ENCODE peak calls at places on chromosomes 1 and 21, in seven cellular contexts. One of them, this sample, is unnamed.

GRCh38 chr1:53349369-53349705 is 21.5 kb upstream of the LRP8 start:
- DNase-seq in hepatocyte: no peak
- DNase-seq in astrocyte: no peak
- DNase-seq in HL-60: no peak
- DNase-seq in foreskin fibroblast: no peak
- DNase-seq in psoas muscle: no peak
- DNase-seq in DND-41: no peak
- DNase-seq in this sample: no peak

GRCh38 chr21:32094792-32095191 is 184.1 kb downstream of the MIS18A start:
- DNase-seq in hepatocyte: no peak
- DNase-seq in astrocyte: no peak
- DNase-seq in HL-60: no peak
- DNase-seq in foreskin fibroblast: no peak
- DNase-seq in psoas muscle: no peak
- DNase-seq in DND-41: no peak
- DNase-seq in this sample: no peak

GRCh38 chr1:163315773-163316374 is 5.9 kb upstream of the NUF2 start:
- DNase-seq in hepatocyte: peak; percentile 73
- DNase-seq in astrocyte: peak; percentile 27
- DNase-seq in HL-60: no peak
- DNase-seq in foreskin fibroblast: no peak
- DNase-seq in psoas muscle: no peak
- DNase-seq in DND-41: peak; percentile 38
- DNase-seq in this sample: no peak

GRCh38 chr1:185694081-185694480 is 40.1 kb upstream of the HMCN1 start:
- DNase-seq in hepatocyte: peak; percentile 7
- DNase-seq in astrocyte: no peak
- DNase-seq in HL-60: peak; percentile 37
- DNase-seq in foreskin fibroblast: no peak
- DNase-seq in psoas muscle: no peak
- DNase-seq in DND-41: no peak
- DNase-seq in this sample: peak; percentile 69

GRCh38 chr1:33183306-33183705 is 1.5 kb upstream of the TRIM62 start:
- DNase-seq in hepatocyte: no peak
- DNase-seq in astrocyte: no peak
- DNase-seq in HL-60: no peak
- DNase-seq in foreskin fibroblast: no peak
- DNase-seq in psoas muscle: no peak
- DNase-seq in DND-41: no peak
- DNase-seq in this sample: no peak

GRCh38 chr21:16678479-16678878 is 834.4 kb upstream of the CXADR start:
- DNase-seq in hepatocyte: no peak
- DNase-seq in astrocyte: no peak
- DNase-seq in HL-60: no peak
- DNase-seq in foreskin fibroblast: no peak
- DNase-seq in psoas muscle: no peak
- DNase-seq in DND-41: no peak
- DNase-seq in this sample: no peak

GRCh38 chr1:198162091-198162767 is 5.4 kb downstream of the NEK7 start:
- DNase-seq in hepatocyte: peak; percentile 81
- DNase-seq in astrocyte: no peak
- DNase-seq in HL-60: no peak
- DNase-seq in foreskin fibroblast: no peak
- DNase-seq in psoas muscle: no peak
- DNase-seq in DND-41: no peak
- DNase-seq in this sample: no peak

GRCh38 chr1:58981392-58981791 is 197.5 kb upstream of the JUN start:
- DNase-seq in hepatocyte: no peak
- DNase-seq in astrocyte: no peak
- DNase-seq in HL-60: no peak
- DNase-seq in foreskin fibroblast: no peak
- DNase-seq in psoas muscle: no peak
- DNase-seq in DND-41: no peak
- DNase-seq in this sample: no peak

GRCh38 chr1:151479462-151479861 is 20.2 kb upstream of the POGZ start:
- DNase-seq in hepatocyte: no peak
- DNase-seq in astrocyte: no peak
- DNase-seq in HL-60: no peak
- DNase-seq in foreskin fibroblast: no peak
- DNase-seq in psoas muscle: no peak
- DNase-seq in DND-41: no peak
- DNase-seq in this sample: no peak

GRCh38 chr1:156690673-156691032 is 13.4 kb upstream of the NES start:
- DNase-seq in hepatocyte: no peak
- DNase-seq in astrocyte: no peak
- DNase-seq in HL-60: no peak
- DNase-seq in foreskin fibroblast: no peak
- DNase-seq in psoas muscle: no peak
- DNase-seq in DND-41: no peak
- DNase-seq in this sample: no peak
- H3K4me3 ChIP-seq in hepatocyte: no peak overlapping the region
- H3K4me3 ChIP-seq in astrocyte: no peak overlapping the region
- H3K4me3 ChIP-seq in HL-60: no peak overlapping the region
- H3K4me3 ChIP-seq in foreskin fibroblast: no peak overlapping the region
- H3K4me3 ChIP-seq in psoas muscle: no peak overlapping the region
- H3K4me3 ChIP-seq in DND-41: no peak overlapping the region
- H3K4me3 ChIP-seq in this sample: no peak overlapping the region

DNA sequence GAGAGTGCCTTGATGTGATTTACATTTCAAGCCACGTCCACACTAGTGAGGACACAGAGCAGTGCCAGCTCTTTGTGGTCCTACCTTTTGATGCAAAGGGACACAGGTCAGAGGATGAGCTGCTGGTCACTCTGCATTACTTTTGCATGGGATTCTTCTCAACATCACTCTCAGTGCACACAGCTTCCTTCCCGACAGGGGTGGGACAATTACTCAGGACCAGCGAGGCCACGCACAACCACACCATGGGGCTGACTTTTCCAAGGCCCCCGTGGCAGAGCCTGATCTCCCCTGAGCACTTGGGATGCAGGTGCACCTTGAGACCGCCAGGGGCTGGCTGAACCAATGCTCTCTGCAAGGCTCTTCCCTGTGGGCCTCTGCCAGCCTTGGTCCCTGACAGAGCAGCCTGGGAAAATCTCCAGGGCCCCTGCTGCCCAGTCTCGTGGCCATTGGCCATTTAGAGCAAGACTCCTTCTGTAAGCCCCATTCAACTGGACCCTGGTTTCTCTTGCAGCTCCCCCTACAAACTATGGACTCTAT is 13.2 kb upstream of the PRAMEF12 start:
- DNase-seq in hepatocyte: no peak
- DNase-seq in astrocyte: no peak
- DNase-seq in HL-60: no peak
- DNase-seq in foreskin fibroblast: no peak
- DNase-seq in psoas muscle: no peak
- DNase-seq in DND-41: no peak
- DNase-seq in this sample: no peak
- TF ChIP-seq CTCF in hepatocyte: no peak
- TF ChIP-seq CTCF in astrocyte: no peak
- TF ChIP-seq CTCF in HL-60: no peak
- TF ChIP-seq CTCF in foreskin fibroblast: no peak
- TF ChIP-seq CTCF in psoas muscle: no peak
- TF ChIP-seq CTCF in DND-41: no peak
- TF ChIP-seq CTCF in this sample: peak; percentile 70

DNA sequence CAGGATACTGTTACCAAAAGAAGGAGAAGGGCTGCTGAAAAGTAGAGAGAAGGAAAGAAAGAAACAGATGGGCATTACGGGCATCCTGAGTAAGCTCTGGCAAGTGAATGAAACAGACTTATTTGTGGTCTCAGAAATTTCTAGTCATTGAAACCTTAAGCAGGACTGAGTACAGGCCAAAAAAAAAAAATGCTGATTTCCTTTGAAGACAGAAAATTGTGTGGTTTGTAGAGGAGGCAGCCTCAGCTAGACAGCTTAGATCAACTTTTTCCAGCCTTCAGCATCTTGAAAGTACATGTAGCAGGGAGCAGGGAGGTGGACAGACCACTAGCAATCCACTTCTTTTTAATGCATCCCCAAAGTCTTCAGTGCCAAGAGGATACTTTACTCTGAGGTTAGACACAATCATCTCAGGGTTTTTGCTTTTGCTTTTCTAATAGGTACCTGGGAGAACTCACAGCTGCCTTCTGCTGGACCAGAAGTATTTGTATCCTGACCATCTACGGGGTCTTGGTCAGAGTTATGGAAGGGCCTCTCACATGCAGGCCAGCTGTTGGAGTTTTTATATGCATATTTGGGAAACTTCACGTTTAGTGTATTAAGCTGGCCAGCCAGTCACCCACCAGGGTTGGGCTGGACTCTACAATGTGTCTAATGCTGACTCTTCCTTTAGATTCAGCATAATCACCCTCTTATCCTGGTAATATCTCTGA is 10.6 kb upstream of the CAPZB start:
- DNase-seq in hepatocyte: no peak
- DNase-seq in astrocyte: peak; percentile 49
- DNase-seq in HL-60: no peak
- DNase-seq in foreskin fibroblast: peak; percentile 39
- DNase-seq in psoas muscle: no peak
- DNase-seq in DND-41: no peak
- DNase-seq in this sample: no peak
- H3K4me3 ChIP-seq in hepatocyte: no peak overlapping the region
- H3K4me3 ChIP-seq in astrocyte: no peak overlapping the region
- H3K4me3 ChIP-seq in HL-60: no peak overlapping the region
- H3K4me3 ChIP-seq in foreskin fibroblast: no peak overlapping the region
- H3K4me3 ChIP-seq in psoas muscle: no peak overlapping the region
- H3K4me3 ChIP-seq in DND-41: no peak overlapping the region
- H3K4me3 ChIP-seq in this sample: no peak overlapping the region

GRCh38 chr1:203444077-203444683 is 31.4 kb upstream of the PRELP start:
- DNase-seq in hepatocyte: peak; percentile 63
- DNase-seq in astrocyte: no peak
- DNase-seq in HL-60: no peak
- DNase-seq in foreskin fibroblast: no peak
- DNase-seq in psoas muscle: no peak
- DNase-seq in DND-41: no peak
- DNase-seq in this sample: no peak
- TF ChIP-seq CTCF in hepatocyte: no peak
- TF ChIP-seq CTCF in astrocyte: no peak
- TF ChIP-seq CTCF in HL-60: no peak
- TF ChIP-seq CTCF in foreskin fibroblast: no peak
- TF ChIP-seq CTCF in psoas muscle: no peak
- TF ChIP-seq CTCF in DND-41: no peak
- TF ChIP-seq CTCF in this sample: no peak

GRCh38 chr1:246008256-246008901 is 498.7 kb downstream of the SMYD3 start:
- DNase-seq in hepatocyte: no peak
- DNase-seq in astrocyte: no peak
- DNase-seq in HL-60: no peak
- DNase-seq in foreskin fibroblast: no peak
- DNase-seq in psoas muscle: no peak
- DNase-seq in DND-41: no peak
- DNase-seq in this sample: no peak
- H3K4me3 ChIP-seq in hepatocyte: no peak overlapping the region
- H3K4me3 ChIP-seq in astrocyte: no peak overlapping the region
- H3K4me3 ChIP-seq in HL-60: no peak overlapping the region
- H3K4me3 ChIP-seq in foreskin fibroblast: no peak overlapping the region
- H3K4me3 ChIP-seq in psoas muscle: no peak overlapping the region
- H3K4me3 ChIP-seq in DND-41: no peak overlapping the region
- H3K4me3 ChIP-seq in this sample: no peak overlapping the region

GRCh38 chr1:154404984-154405761 is at the start of gene IL6R:
- DNase-seq in hepatocyte: peak; percentile 95
- DNase-seq in astrocyte: peak; percentile 85
- DNase-seq in HL-60: peak; percentile 98
- DNase-seq in foreskin fibroblast: peak; percentile 92
- DNase-seq in psoas muscle: peak; percentile 97
- DNase-seq in DND-41: peak; percentile 39
- DNase-seq in this sample: peak; percentile 66
- TF ChIP-seq CTCF in hepatocyte: peak; percentile 49
- TF ChIP-seq CTCF in astrocyte: peak; percentile 17
- TF ChIP-seq CTCF in HL-60: no peak
- TF ChIP-seq CTCF in foreskin fibroblast: peak; percentile 35
- TF ChIP-seq CTCF in psoas muscle: peak; percentile 20
- TF ChIP-seq CTCF in DND-41: peak; percentile 21
- TF ChIP-seq CTCF in this sample: peak; percentile 47

GRCh38 chr1:212289262-212290077 is 4.3 kb downstream of the PPP2R5A start:
- DNase-seq in hepatocyte: no peak
- DNase-seq in astrocyte: no peak
- DNase-seq in HL-60: no peak
- DNase-seq in foreskin fibroblast: no peak
- DNase-seq in psoas muscle: no peak
- DNase-seq in DND-41: no peak
- DNase-seq in this sample: no peak
- H3K4me3 ChIP-seq in hepatocyte: no peak overlapping the region
- H3K4me3 ChIP-seq in astrocyte: no peak overlapping the region
- H3K4me3 ChIP-seq in HL-60: no peak overlapping the region
- H3K4me3 ChIP-seq in foreskin fibroblast: peak overlapping the region; percentile 6
- H3K4me3 ChIP-seq in psoas muscle: peak overlapping the region; percentile 96
- H3K4me3 ChIP-seq in DND-41: no peak overlapping the region
- H3K4me3 ChIP-seq in this sample: no peak overlapping the region

DNA sequence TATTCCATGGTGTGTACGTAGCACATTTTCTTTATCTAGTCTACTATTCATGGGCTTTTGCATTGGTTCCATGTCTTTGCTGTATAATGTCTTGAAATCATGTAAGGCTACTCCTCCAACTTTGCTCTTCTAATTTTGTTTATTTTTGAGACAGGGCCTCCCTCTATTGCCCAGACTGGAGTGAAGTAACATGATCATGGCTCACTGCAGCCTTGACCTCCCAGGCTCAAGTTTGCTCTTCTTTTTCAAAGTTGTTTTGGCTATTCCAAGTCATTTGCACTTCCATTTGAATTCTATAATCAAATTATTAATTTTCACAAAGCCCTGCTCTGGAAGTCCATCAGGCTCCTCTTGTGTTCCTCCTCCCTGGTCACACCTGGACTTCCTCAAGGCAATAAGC is 90.2 kb upstream of the SGIP1 start:
- DNase-seq in hepatocyte: no peak
- DNase-seq in astrocyte: no peak
- DNase-seq in HL-60: no peak
- DNase-seq in foreskin fibroblast: no peak
- DNase-seq in psoas muscle: no peak
- DNase-seq in DND-41: no peak
- DNase-seq in this sample: no peak
- TF ChIP-seq CTCF in hepatocyte: no peak
- TF ChIP-seq CTCF in astrocyte: no peak
- TF ChIP-seq CTCF in HL-60: no peak
- TF ChIP-seq CTCF in foreskin fibroblast: no peak
- TF ChIP-seq CTCF in psoas muscle: no peak
- TF ChIP-seq CTCF in DND-41: no peak
- TF ChIP-seq CTCF in this sample: no peak

GRCh38 chr1:2251363-2251762 is 23.2 kb downstream of the SKI start:
- DNase-seq in hepatocyte: no peak
- DNase-seq in astrocyte: no peak
- DNase-seq in HL-60: no peak
- DNase-seq in foreskin fibroblast: no peak
- DNase-seq in psoas muscle: peak; percentile 7
- DNase-seq in DND-41: no peak
- DNase-seq in this sample: no peak
- H3K4me3 ChIP-seq in hepatocyte: no peak overlapping the region
- H3K4me3 ChIP-seq in astrocyte: no peak overlapping the region
- H3K4me3 ChIP-seq in HL-60: no peak overlapping the region
- H3K4me3 ChIP-seq in foreskin fibroblast: no peak overlapping the region
- H3K4me3 ChIP-seq in psoas muscle: peak overlapping the region; percentile 9
- H3K4me3 ChIP-seq in DND-41: no peak overlapping the region
- H3K4me3 ChIP-seq in this sample: no peak overlapping the region

DNA sequence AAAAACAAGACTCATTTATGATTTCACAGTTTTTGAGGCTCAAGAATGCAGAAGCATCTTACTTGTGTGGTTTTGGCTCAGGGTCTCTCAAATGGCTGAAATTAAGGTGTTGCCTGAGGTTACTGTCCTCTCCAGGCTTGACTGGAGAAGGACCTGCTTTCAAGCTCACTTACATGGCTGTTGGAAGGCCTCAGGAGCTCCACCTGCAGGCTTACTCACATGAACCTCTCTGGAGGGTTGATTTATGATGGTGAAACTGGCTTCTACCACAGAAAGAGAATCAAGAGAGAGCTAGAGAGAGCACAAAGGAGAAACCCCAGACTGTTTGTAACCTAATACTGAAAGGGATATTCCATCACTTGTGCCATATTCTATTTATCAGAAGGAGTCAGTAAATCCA is 6.2 kb upstream of the KCNK2 start:
- DNase-seq in hepatocyte: peak; percentile 35
- DNase-seq in astrocyte: peak; percentile 45
- DNase-seq in HL-60: no peak
- DNase-seq in foreskin fibroblast: peak; percentile 37
- DNase-seq in psoas muscle: no peak
- DNase-seq in DND-41: no peak
- DNase-seq in this sample: peak; percentile 8
- TF ChIP-seq CTCF in hepatocyte: peak; percentile 25
- TF ChIP-seq CTCF in astrocyte: peak; percentile 29
- TF ChIP-seq CTCF in HL-60: no peak
- TF ChIP-seq CTCF in foreskin fibroblast: peak; percentile 25
- TF ChIP-seq CTCF in psoas muscle: peak; percentile 8
- TF ChIP-seq CTCF in DND-41: no peak
- TF ChIP-seq CTCF in this sample: peak; percentile 51

This sample was measured in GM12864.